ENCODE peak calls at places on chromosome 19, in four cellular contexts. J is mucosa of descending colon, B is SK-N-SH, R is gastrocnemius medialis. Z is an unnamed sample.

GRCh38 chr19:19337120-19337519 is 16.5 kb downstream of the MAU2 start:
- DNase-seq in B (no peak), J (no peak), R (no peak), Z (no peak)

GRCh38 chr19:14616310-14616870 is 33.5 kb downstream of the CLEC17A start:
- DNase-seq in J (no peak), R (no peak), B (no peak), Z (no peak)

GRCh38 chr19:51501594-51502263 is at the start of gene SIGLEC12:
- DNase-seq in J (no peak), B (no peak), R (no peak), Z (no peak)

GRCh38 chr19:34904846-34905527 is 21.7 kb upstream of the ZNF30 start:
- DNase-seq in B (peak; percentile 31), J (no peak), R (no peak), Z (no peak)

GRCh38 chr19:18421371-18421959 is 2.3 kb downstream of the SSBP4 start:
- DNase-seq in J (no peak), R (no peak), B (no peak), Z (no peak)

GRCh38 chr19:10830941-10831779 is 4.9 kb downstream of the TMED1 start:
- DNase-seq in J (no peak), R (no peak), B (peak; percentile 28), Z (no peak)

GRCh38 chr19:21581646-21582045 is 76.2 kb downstream of the ZNF429 start:
- DNase-seq in J (no peak), R (no peak), B (no peak), Z (no peak)

GRCh38 chr19:19488041-19488874 is 27.1 kb downstream of the TSSK6 start:
- DNase-seq in J (peak; percentile 71), B (peak; percentile 67), R (no peak), Z (no peak)

GRCh38 chr19:52094526-52094925 is 1.0 kb downstream of the ZNF841 start:
- DNase-seq in R (no peak), J (no peak), B (no peak), Z (no peak)

GRCh38 chr19:6222884-6223283 is 56.9 kb downstream of the MLLT1 start:
- DNase-seq in B (no peak), R (peak; percentile 39), J (no peak), Z (no peak)

GRCh38 chr19:5452594-5453565 is 2.3 kb upstream of the ZNRF4 start:
- DNase-seq in J (no peak), R (no peak), B (peak; percentile 61), Z (no peak)

GRCh38 chr19:51364200-51365106 is 1.7 kb downstream of the ETFB start:
- DNase-seq in B (no peak), J (no peak), R (no peak), Z (no peak)

GRCh38 chr19:55146648-55147218 is 2.3 kb downstream of the TNNT1 start:
- DNase-seq in B (peak; percentile 70), J (no peak), R (peak; percentile 36), Z (no peak)

GRCh38 chr19:40609561-40610395 is 8.6 kb downstream of the LTBP4 start:
- DNase-seq in J (peak; percentile 97), B (peak; percentile 99), R (peak; percentile 85), Z (peak; percentile 98)

GRCh38 chr19:32816555-32817099 is 52.9 kb downstream of the SLC7A9 start:
- DNase-seq in J (no peak), R (no peak), B (no peak), Z (no peak)

GRCh38 chr19:32020538-32020937 is 324.9 kb upstream of the ZNF507 start:
- DNase-seq in J (no peak), R (no peak), B (no peak), Z (peak; percentile 47)

GRCh38 chr19:13037161-13037560 is 41.9 kb downstream of the NFIX start:
- DNase-seq in B (no peak), R (no peak), J (no peak), Z (no peak)

GRCh38 chr19:48646192-48646911 is 365 bp upstream of the CA11 start:
- DNase-seq in J (peak; percentile 92), R (peak; percentile 76), B (peak; percentile 96), Z (no peak)

GRCh38 chr19:48650974-48651681 is 5.1 kb upstream of the CA11 start:
- DNase-seq in J (no peak), B (no peak), R (no peak), Z (no peak)

GRCh38 chr19:48646912-48647216 is 877 bp upstream of the CA11 start:
- DNase-seq in R (no peak), B (no peak), J (no peak), Z (no peak)

GRCh38 chr19:48645652-48646191 is at the start of gene CA11:
- DNase-seq in R (no peak), B (no peak), J (no peak), Z (no peak)

GRCh38 chr19:48648134-48648533 is 2.1 kb upstream of the CA11 start:
- DNase-seq in R (no peak), J (no peak), B (no peak), Z (no peak)
- H3K4me1 ChIP-seq in R (peaks cover 23% of the 10 kb centered on the region), J (peaks cover 10% of the 10 kb centered on the region), B (peaks cover 6% of the 10 kb centered on the region), Z (peaks cover 29% of the 10 kb centered on the region)

DNA sequence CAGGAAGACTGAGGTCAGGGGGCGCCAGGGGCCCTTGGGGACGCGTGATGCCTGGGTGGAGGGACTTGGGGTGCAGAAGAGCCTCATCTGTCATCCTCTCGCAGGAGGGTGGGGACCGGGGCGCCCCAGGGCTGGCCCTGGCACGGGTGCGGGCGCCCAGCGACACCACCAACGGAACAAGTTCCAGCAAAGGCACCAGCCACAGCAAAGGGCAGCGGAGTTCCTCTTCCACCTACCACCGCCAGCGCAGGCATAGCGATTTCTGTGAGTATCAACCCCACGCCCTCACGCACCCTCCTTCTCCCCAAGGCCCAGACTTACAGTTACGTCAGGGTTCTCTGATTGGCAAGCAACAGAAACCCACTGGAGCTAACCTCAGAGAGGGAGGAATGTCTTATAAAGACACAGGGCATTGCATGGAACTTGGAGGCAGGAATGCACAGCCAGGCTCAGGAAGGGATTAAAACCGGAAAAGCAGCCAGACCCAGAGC is 29.4 kb downstream of the MARK4 start:
- DNase-seq in B (no peak), R (no peak), J (no peak), Z (no peak)
- H3K36me3 ChIP-seq in B (peaks cover 15% of the 10 kb centered on the region), R (no peaks in the 10 kb centered on the region), J (no peaks in the 10 kb centered on the region), Z (peaks cover 92% of the 10 kb centered on the region)

GRCh38 chr19:4054471-4055208 is 12.1 kb downstream of the ZBTB7A start:
- DNase-seq in R (no peak), B (no peak), J (peak; percentile 43), Z (no peak)
- H3K4me1 ChIP-seq in R (peaks cover 45% of the 10 kb centered on the region), B (no peaks in the 10 kb centered on the region), J (peaks cover 71% of the 10 kb centered on the region), Z (peaks cover 92% of the 10 kb centered on the region)

GRCh38 chr19:45547965-45548609 is 36.5 kb downstream of the OPA3 start:
- DNase-seq in B (no peak), R (no peak), J (peak; percentile 81), Z (no peak)
- H3K36me3 ChIP-seq in B (no peaks in the 10 kb centered on the region), R (no peaks in the 10 kb centered on the region), J (no peaks in the 10 kb centered on the region), Z (peaks cover 3% of the 10 kb centered on the region)

DNA sequence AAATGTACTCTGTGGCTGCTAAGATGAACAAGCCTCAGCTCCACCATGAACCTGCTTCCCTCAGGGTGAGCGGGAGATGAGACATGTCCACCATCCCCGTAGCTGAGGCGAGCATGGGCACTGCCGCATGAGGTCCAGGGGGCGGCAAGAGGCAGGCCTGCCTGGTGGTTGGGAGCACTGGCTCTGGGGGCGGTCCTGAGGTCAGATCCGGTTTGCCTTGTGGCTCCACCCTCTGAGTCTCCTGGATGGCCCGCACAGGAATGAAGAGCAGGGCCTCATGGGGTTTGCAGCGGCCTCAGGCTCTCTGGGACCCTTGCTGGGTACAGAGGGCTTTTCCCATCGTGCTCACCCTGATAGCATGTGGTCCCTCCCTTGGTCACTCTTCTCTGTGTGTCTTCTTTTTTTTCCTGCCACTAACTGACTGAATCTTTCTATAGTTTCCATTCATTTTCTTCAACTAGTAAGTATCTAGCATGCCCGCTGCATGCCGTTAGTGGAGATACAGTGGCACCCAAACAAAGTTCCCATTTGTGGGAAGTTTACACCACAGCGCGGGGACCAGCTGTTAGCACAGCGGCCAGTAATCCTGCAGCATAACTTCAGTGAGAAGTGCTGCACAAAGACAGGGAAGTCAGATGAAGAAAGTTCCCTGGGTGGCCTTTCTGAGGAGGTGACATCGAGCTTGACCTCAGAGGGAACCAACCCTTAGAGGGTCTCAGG is 37.3 kb downstream of the CAPN12 start:
- DNase-seq in J (no peak), R (no peak), B (no peak), Z (no peak)
- H3K4me1 ChIP-seq in J (no peaks in the 10 kb centered on the region), R (peaks cover 38% of the 10 kb centered on the region), B (peaks cover 6% of the 10 kb centered on the region), Z (peaks cover 100% of the 10 kb centered on the region)

DNA sequence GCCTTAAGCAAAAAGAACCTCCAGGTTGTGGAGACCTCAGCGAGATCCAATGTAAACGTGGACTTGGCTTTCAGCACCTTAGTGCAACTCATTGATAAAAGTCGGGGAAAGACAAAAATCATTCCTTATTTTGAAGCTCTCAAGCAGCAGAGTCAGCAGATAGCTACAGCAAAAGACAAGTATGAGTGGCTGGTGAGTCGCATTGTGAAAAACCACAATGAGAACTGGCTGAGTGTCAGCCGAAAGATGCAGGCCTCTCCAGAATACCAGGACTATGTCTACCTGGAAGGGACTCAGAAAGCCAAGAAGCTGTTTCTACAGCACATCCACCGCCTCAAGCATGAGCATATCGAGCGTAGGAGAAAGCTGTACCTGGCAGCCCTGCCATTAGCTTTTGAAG is 58.5 kb downstream of the ARHGAP35 start:
- DNase-seq in R (no peak), J (no peak), B (no peak), Z (no peak)
- H3K36me3 ChIP-seq in R (no peaks in the 10 kb centered on the region), J (no peaks in the 10 kb centered on the region), B (peaks cover 31% of the 10 kb centered on the region), Z (peaks cover 43% of the 10 kb centered on the region)

GRCh38 chr19:38844093-38844686 is 5.6 kb downstream of the HNRNPL start:
- DNase-seq in B (no peak), J (peak; percentile 9), R (no peak), Z (no peak)
- H3K4me1 ChIP-seq in B (peaks cover 21% of the 10 kb centered on the region), J (peaks cover 20% of the 10 kb centered on the region), R (peaks cover 83% of the 10 kb centered on the region), Z (peaks cover 62% of the 10 kb centered on the region)